ENCODE peak calls at places on chromosomes 3 and 15, in five cellular contexts. M, P, V, H and Y are unnamed samples.

GRCh38 chr3:132071043-132071442 is 36.2 kb upstream of the CPNE4 start:
- DNase-seq in H (peak), M (no peak), P (no peak), V (no peak), Y (no peak)

GRCh38 chr3:106765342-106765741 is 611.9 kb upstream of the CCDC54 start:
- DNase-seq in P (peak), V (no peak), M (no peak), H (no peak), Y (peak)

GRCh38 chr3:38205472-38205805 is 40.1 kb downstream of the OXSR1 start:
- DNase-seq in P (no peak), H (no peak), V (no peak), M (no peak), Y (no peak)

GRCh38 chr15:57548835-57549234 is 42.9 kb upstream of the MYZAP start:
- DNase-seq in H (no peak), M (no peak), V (no peak), P (no peak), Y (no peak)

GRCh38 chr15:89419370-89419984 is 76.9 kb downstream of the RHCG start:
- DNase-seq in P (no peak), H (no peak), V (peak), M (no peak), Y (no peak)

GRCh38 chr3:58565621-58566397 is 11.4 kb downstream of the FAM107A start:
- DNase-seq in V (no peak), M (no peak), P (no peak), H (no peak), Y (no peak)

GRCh38 chr3:194279106-194279505 is 72.0 kb downstream of the CPN2 start:
- DNase-seq in M (peak), P (no peak), V (no peak), H (no peak), Y (no peak)

GRCh38 chr15:89993344-89993743 is 7.8 kb upstream of the ZNF710 start:
- DNase-seq in P (peak), V (no peak), M (no peak), H (no peak), Y (no peak)

GRCh38 chr3:177396707-177397106 is 199.4 kb upstream of the TBL1XR1 start:
- DNase-seq in M (no peak), H (no peak), V (no peak), P (no peak), Y (no peak)

GRCh38 chr3:149195221-149195620 is 26.4 kb downstream of the CP start:
- DNase-seq in H (no peak), P (no peak), M (no peak), V (no peak), Y (no peak)

GRCh38 chr15:99106417-99107220 is 1.7 kb downstream of the SYNM start:
- DNase-seq in P (no peak), V (no peak), H (no peak), M (no peak), Y (no peak)

GRCh38 chr15:40069178-40070165 is 30.5 kb upstream of the SRP14 start:
- DNase-seq in M (peak), H (peak), V (no peak), P (peak), Y (no peak)

GRCh38 chr3:28139288-28139687 is 102.1 kb upstream of the CMC1 start:
- DNase-seq in M (no peak), P (no peak), H (no peak), V (no peak), Y (no peak)

GRCh38 chr15:82936966-82937647 is 15.4 kb downstream of the HOMER2 start:
- DNase-seq in P (no peak), V (no peak), H (no peak), M (no peak), Y (no peak)

GRCh38 chr3:172257638-172258400 is 190.4 kb downstream of the GHSR start:
- DNase-seq in V (no peak), P (peak), H (no peak), M (no peak), Y (peak)

DNA sequence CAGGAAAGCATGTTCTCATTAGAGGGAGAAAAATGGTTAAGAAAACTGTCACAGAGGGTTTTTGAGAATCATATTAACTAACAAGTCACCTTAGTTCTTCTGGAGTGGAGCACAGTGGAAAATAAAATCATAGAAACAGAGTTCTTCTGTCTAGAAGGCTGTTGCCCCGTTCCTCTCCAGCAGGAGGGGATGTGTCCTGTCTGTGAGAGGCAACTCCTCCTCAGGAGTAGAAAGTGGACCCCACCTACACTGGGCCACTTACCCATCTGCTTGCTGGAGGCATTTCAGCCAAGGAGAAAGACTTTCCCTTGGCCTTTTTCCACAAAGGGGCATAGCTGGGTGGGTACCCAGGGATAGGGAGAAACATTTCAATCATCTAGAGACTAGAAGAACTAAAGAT is 106.6 kb downstream of the SSR3 start:
- DNase-seq in H (peak), P (no peak), V (no peak), M (no peak), Y (no peak)
- TF ChIP-seq CTCF in H (peak), P (no peak), V (peak), M (no peak), Y (peak)

DNA sequence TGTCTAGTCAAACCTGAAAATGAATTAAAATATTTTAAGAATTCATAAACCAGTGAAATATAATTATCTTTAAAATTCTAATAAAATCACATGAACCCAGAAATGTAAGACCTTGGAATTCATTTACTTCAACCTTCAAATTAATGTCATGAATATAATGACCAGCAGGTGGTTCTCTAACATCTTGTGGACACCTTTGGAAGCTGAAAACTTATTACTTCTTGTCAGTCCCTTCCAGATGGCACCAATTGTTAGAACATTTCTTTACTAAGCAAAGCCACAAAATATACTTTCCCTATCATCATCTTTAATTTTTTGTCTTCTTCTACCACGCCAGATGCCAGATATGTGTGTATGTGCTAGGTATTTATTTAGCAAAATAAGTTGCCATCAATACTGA is 240.0 kb downstream of the MBNL1 start:
- DNase-seq in M (no peak), V (no peak), P (no peak), H (no peak), Y (no peak)
- TF ChIP-seq CTCF in M (peak), V (peak), P (peak), H (peak), Y (no peak)

GRCh38 chr3:53056442-53056841 is 10.6 kb upstream of the SFMBT1 start:
- DNase-seq in H (no peak), V (no peak), M (no peak), P (no peak), Y (no peak)
- TF ChIP-seq CTCF in H (peak), V (peak), M (no peak), P (no peak), Y (peak)

GRCh38 chr3:139113766-139114165 is 69.1 kb upstream of the PRR23C start:
- DNase-seq in P (no peak), V (no peak), M (no peak), H (no peak), Y (no peak)

GRCh38 chr3:139113231-139113749 is 68.6 kb upstream of the PRR23C start:
- DNase-seq in M (no peak), P (no peak), V (no peak), H (no peak), Y (no peak)

GRCh38 chr3:139111392-139112229 is 66.9 kb upstream of the PRR23C start:
- DNase-seq in P (peak), V (peak), M (peak), H (peak), Y (no peak)

GRCh38 chr3:139110072-139110830 is 65.6 kb upstream of the PRR23C start:
- DNase-seq in H (no peak), M (peak), V (no peak), P (no peak), Y (no peak)

GRCh38 chr3:139112230-139112558 is 67.5 kb upstream of the PRR23C start:
- DNase-seq in V (no peak), H (no peak), P (no peak), M (no peak), Y (no peak)
- TF ChIP-seq CTCF in V (no peak), H (no peak), P (no peak), M (no peak), Y (no peak)

DNA sequence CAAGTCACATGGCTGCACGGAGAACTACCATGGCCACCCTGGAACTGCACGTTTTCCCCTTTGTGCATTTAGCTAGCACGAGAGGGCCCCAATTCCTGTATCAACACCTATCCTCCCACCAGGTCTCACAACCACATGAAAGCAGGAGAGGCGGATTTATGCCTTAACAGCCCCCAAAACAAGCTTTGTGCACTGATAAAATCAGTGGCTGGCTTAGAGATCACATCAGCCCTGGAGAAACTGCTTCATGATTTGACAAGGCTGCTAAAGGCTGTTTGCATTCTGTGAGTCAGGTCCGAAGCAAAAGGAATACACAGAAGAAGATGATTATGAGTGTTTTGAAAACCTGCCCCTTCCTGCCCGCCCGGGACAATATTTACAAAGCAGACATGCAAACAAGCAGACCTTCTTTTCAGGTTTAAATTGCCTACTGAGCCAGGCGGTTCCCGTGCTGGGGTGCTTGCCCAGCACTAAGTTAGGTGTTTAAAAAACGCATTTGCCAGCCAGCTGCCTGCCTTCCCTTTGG is 25.9 kb downstream of the CEMIP start:
- DNase-seq in M (no peak), P (no peak), V (no peak), H (no peak), Y (no peak)
- TF ChIP-seq CTCF in M (no peak), P (no peak), V (no peak), H (no peak), Y (no peak)